ENCODE peak calls at places on chromosomes 3 and 15, in nine cellular contexts. One of them, this sample, is unnamed.

GRCh38 chr3:125351814-125352456 is 23.2 kb downstream of the ZNF148 start:
- DNase-seq in stimulated activated CD4-positive, alpha-beta T cell treated with anti-CD3 and anti-CD28 coated beads, Interleukin-1b, Interleukin-23, amount 100 ng/mL, for 1 hour: no peak
- DNase-seq in caudate nucleus: no peak
- DNase-seq in stimulated activated naive CD4-positive, alpha-beta T cell: no peak
- DNase-seq in T-helper 9 cell: no peak
- DNase-seq in cardiac fibroblast: no peak
- DNase-seq in H54: no peak
- DNase-seq in ACHN: no peak
- DNase-seq in T-cell: no peak
- DNase-seq in this sample: no peak

GRCh38 chr15:96273317-96274086 is 57.0 kb upstream of the NR2F2 start:
- DNase-seq in stimulated activated CD4-positive, alpha-beta T cell treated with anti-CD3 and anti-CD28 coated beads, Interleukin-1b, Interleukin-23, amount 100 ng/mL, for 1 hour: no peak
- DNase-seq in caudate nucleus: no peak
- DNase-seq in stimulated activated naive CD4-positive, alpha-beta T cell: no peak
- DNase-seq in T-helper 9 cell: no peak
- DNase-seq in cardiac fibroblast: peak
- DNase-seq in H54: peak
- DNase-seq in ACHN: peak
- DNase-seq in T-cell: no peak
- DNase-seq in this sample: no peak

GRCh38 chr3:50517721-50518206 is 14.3 kb upstream of the CACNA2D2 start:
- DNase-seq in stimulated activated CD4-positive, alpha-beta T cell treated with anti-CD3 and anti-CD28 coated beads, Interleukin-1b, Interleukin-23, amount 100 ng/mL, for 1 hour: no peak
- DNase-seq in caudate nucleus: no peak
- DNase-seq in stimulated activated naive CD4-positive, alpha-beta T cell: no peak
- DNase-seq in T-helper 9 cell: no peak
- DNase-seq in cardiac fibroblast: no peak
- DNase-seq in H54: no peak
- DNase-seq in ACHN: no peak
- DNase-seq in T-cell: no peak
- DNase-seq in this sample: no peak

GRCh38 chr3:100463002-100463401 is 29.4 kb upstream of the TMEM45A start:
- DNase-seq in stimulated activated CD4-positive, alpha-beta T cell treated with anti-CD3 and anti-CD28 coated beads, Interleukin-1b, Interleukin-23, amount 100 ng/mL, for 1 hour: no peak
- DNase-seq in caudate nucleus: no peak
- DNase-seq in stimulated activated naive CD4-positive, alpha-beta T cell: no peak
- DNase-seq in T-helper 9 cell: no peak
- DNase-seq in cardiac fibroblast: peak
- DNase-seq in H54: peak
- DNase-seq in ACHN: peak
- DNase-seq in T-cell: no peak
- DNase-seq in this sample: peak

GRCh38 chr3:59908280-59908679 is 858.5 kb upstream of the CFAP20DC start:
- DNase-seq in stimulated activated CD4-positive, alpha-beta T cell treated with anti-CD3 and anti-CD28 coated beads, Interleukin-1b, Interleukin-23, amount 100 ng/mL, for 1 hour: no peak
- DNase-seq in caudate nucleus: no peak
- DNase-seq in stimulated activated naive CD4-positive, alpha-beta T cell: no peak
- DNase-seq in T-helper 9 cell: no peak
- DNase-seq in cardiac fibroblast: no peak
- DNase-seq in H54: no peak
- DNase-seq in ACHN: peak
- DNase-seq in T-cell: no peak
- DNase-seq in this sample: no peak

GRCh38 chr3:98732239-98733054 is 30.7 kb upstream of the ST3GAL6 start:
- DNase-seq in stimulated activated CD4-positive, alpha-beta T cell treated with anti-CD3 and anti-CD28 coated beads, Interleukin-1b, Interleukin-23, amount 100 ng/mL, for 1 hour: no peak
- DNase-seq in caudate nucleus: no peak
- DNase-seq in stimulated activated naive CD4-positive, alpha-beta T cell: peak
- DNase-seq in T-helper 9 cell: no peak
- DNase-seq in cardiac fibroblast: peak
- DNase-seq in H54: peak
- DNase-seq in ACHN: peak
- DNase-seq in T-cell: no peak
- DNase-seq in this sample: peak

GRCh38 chr15:88636039-88636438 is 2.8 kb upstream of the ISG20 start:
- DNase-seq in stimulated activated CD4-positive, alpha-beta T cell treated with anti-CD3 and anti-CD28 coated beads, Interleukin-1b, Interleukin-23, amount 100 ng/mL, for 1 hour: no peak
- DNase-seq in caudate nucleus: no peak
- DNase-seq in stimulated activated naive CD4-positive, alpha-beta T cell: peak
- DNase-seq in T-helper 9 cell: peak
- DNase-seq in cardiac fibroblast: no peak
- DNase-seq in H54: no peak
- DNase-seq in ACHN: no peak
- DNase-seq in T-cell: peak
- DNase-seq in this sample: no peak

GRCh38 chr3:51510996-51511395 is 11.2 kb upstream of the DCAF1 start:
- DNase-seq in stimulated activated CD4-positive, alpha-beta T cell treated with anti-CD3 and anti-CD28 coated beads, Interleukin-1b, Interleukin-23, amount 100 ng/mL, for 1 hour: no peak
- DNase-seq in caudate nucleus: no peak
- DNase-seq in stimulated activated naive CD4-positive, alpha-beta T cell: no peak
- DNase-seq in T-helper 9 cell: no peak
- DNase-seq in cardiac fibroblast: no peak
- DNase-seq in H54: no peak
- DNase-seq in ACHN: no peak
- DNase-seq in T-cell: no peak
- DNase-seq in this sample: no peak

GRCh38 chr3:181210275-181210674 is 220.7 kb upstream of the DNAJC19 start:
- DNase-seq in stimulated activated CD4-positive, alpha-beta T cell treated with anti-CD3 and anti-CD28 coated beads, Interleukin-1b, Interleukin-23, amount 100 ng/mL, for 1 hour: no peak
- DNase-seq in caudate nucleus: no peak
- DNase-seq in stimulated activated naive CD4-positive, alpha-beta T cell: no peak
- DNase-seq in T-helper 9 cell: no peak
- DNase-seq in cardiac fibroblast: peak
- DNase-seq in H54: no peak
- DNase-seq in ACHN: peak
- DNase-seq in T-cell: no peak
- DNase-seq in this sample: no peak

GRCh38 chr15:68693071-68693470 is 114.3 kb downstream of the CORO2B start:
- DNase-seq in stimulated activated CD4-positive, alpha-beta T cell treated with anti-CD3 and anti-CD28 coated beads, Interleukin-1b, Interleukin-23, amount 100 ng/mL, for 1 hour: no peak
- DNase-seq in caudate nucleus: no peak
- DNase-seq in stimulated activated naive CD4-positive, alpha-beta T cell: peak
- DNase-seq in T-helper 9 cell: no peak
- DNase-seq in cardiac fibroblast: peak
- DNase-seq in H54: no peak
- DNase-seq in ACHN: no peak
- DNase-seq in T-cell: no peak
- DNase-seq in this sample: no peak